ENCODE peak calls at places on chromosomes 5 and 9, in four cellular contexts. Z is choroid plexus epithelial cell, S is mucosa of descending colon, J is lower leg skin. B is an unnamed sample.

GRCh38 chr9:14910178-14910805 is at the start of gene FREM1:
- DNase-seq in Z (peak; percentile 27), S (no peak), J (peak; percentile 25), B (no peak)

GRCh38 chr5:175811594-175811993 is 59.8 kb upstream of the CPLX2 start:
- DNase-seq in Z (no peak), S (no peak), J (no peak), B (no peak)

GRCh38 chr9:38680827-38681226 is 39.1 kb downstream of the FAM240B start:
- DNase-seq in Z (no peak), S (no peak), J (no peak), B (no peak)

GRCh38 chr5:31476607-31477200 is 55.2 kb downstream of the DROSHA start:
- DNase-seq in Z (no peak), S (no peak), J (no peak), B (no peak)

GRCh38 chr5:110851357-110851756 is 112.5 kb downstream of the SLC25A46 start:
- DNase-seq in Z (peak; percentile 70), S (no peak), J (no peak), B (no peak)

GRCh38 chr9:99130069-99130468 is 25.2 kb downstream of the TGFBR1 start:
- DNase-seq in Z (no peak), S (no peak), J (no peak), B (no peak)

GRCh38 chr9:121559183-121559582 is 59.5 kb upstream of the GGTA1 start:
- DNase-seq in Z (peak; percentile 31), S (no peak), J (no peak), B (no peak)

GRCh38 chr9:2241875-2242741 is 227.0 kb downstream of the SMARCA2 start:
- DNase-seq in Z (peak; percentile 96), S (peak; percentile 83), J (peak; percentile 65), B (peak; percentile 89)

GRCh38 chr9:124800306-124801259 is 23.6 kb downstream of the OLFML2A start:
- DNase-seq in Z (peak; percentile 23), S (peak; percentile 36), J (peak; percentile 61), B (no peak)

GRCh38 chr9:4517274-4517673 is 27.0 kb downstream of the SLC1A1 start:
- DNase-seq in Z (peak; percentile 73), S (no peak), J (no peak), B (no peak)

GRCh38 chr9:72139233-72139632 is 10.0 kb upstream of the GDA start:
- DNase-seq in Z (no peak), S (no peak), J (no peak), B (no peak)

GRCh38 chr9:37622462-37622861 is 28.3 kb upstream of the FRMPD1 start:
- DNase-seq in Z (no peak), S (no peak), J (no peak), B (no peak)

GRCh38 chr9:114696814-114697544 is 15.0 kb upstream of the TEX48 start:
- DNase-seq in Z (peak; percentile 34), S (no peak), J (no peak), B (no peak)

GRCh38 chr5:308672-309271 is 12.7 kb upstream of the AHRR start:
- DNase-seq in Z (peak; percentile 73), S (no peak), J (no peak), B (no peak)

GRCh38 chr5:3428355-3428754 is 167.3 kb upstream of the IRX1 start:
- DNase-seq in Z (no peak), S (no peak), J (no peak), B (no peak)

GRCh38 chr5:109335114-109335513 is 74.7 kb downstream of the PJA2 start:
- DNase-seq in Z (no peak), S (no peak), J (no peak), B (no peak)

GRCh38 chr9:116842658-116843057 is 155.6 kb downstream of the TRIM32 start:
- DNase-seq in Z (no peak), S (no peak), J (no peak), B (no peak)

GRCh38 chr5:172640822-172641358 is at the start of gene NEURL1B:
- DNase-seq in Z (peak; percentile 35), S (peak; percentile 88), J (peak; percentile 40), B (peak; percentile 73)

GRCh38 chr5:134846641-134846960 is 833 bp downstream of the C5orf24 start:
- DNase-seq in Z (peak; percentile 32), S (no peak), J (no peak), B (no peak)

GRCh38 chr5:172573986-172574844 is 66.8 kb upstream of the NEURL1B start:
- DNase-seq in Z (no peak), S (no peak), J (no peak), B (peak; percentile 40)

GRCh38 chr9:38619556-38620447 is 594 bp downstream of the ANKRD18A start:
- DNase-seq in Z (no peak), S (peak; percentile 49), J (no peak), B (no peak)

GRCh38 chr5:157554180-157555030 is 21.2 kb downstream of the ADAM19 start:
- DNase-seq in Z (no peak), S (no peak), J (no peak), B (no peak)

GRCh38 chr5:50325237-50325832 is 115.8 kb downstream of the EMB start:
- DNase-seq in Z (peak; percentile 53), S (peak; percentile 2), J (no peak), B (no peak)

GRCh38 chr9:135797507-135798302 is 95.7 kb downstream of the KCNT1 start:
- DNase-seq in Z (peak; percentile 51), S (peak; percentile 34), J (no peak), B (no peak)

GRCh38 chr5:38253759-38254158 is 4.6 kb upstream of the EGFLAM start:
- DNase-seq in Z (no peak), S (no peak), J (no peak), B (no peak)

GRCh38 chr9:10104796-10105195 is 508.0 kb downstream of the PTPRD start:
- DNase-seq in Z (no peak), S (no peak), J (no peak), B (no peak)

GRCh38 chr5:116359575-116359974 is 215.0 kb downstream of the SEMA6A start:
- DNase-seq in Z (peak; percentile 31), S (no peak), J (no peak), B (no peak)

GRCh38 chr5:139788294-139788875 is 7.2 kb upstream of the PSD2 start:
- DNase-seq in Z (no peak), S (no peak), J (no peak), B (peak; percentile 88)

GRCh38 chr5:80408475-80408875 is 611 bp downstream of the ZFYVE16 start:
- DNase-seq in Z (peak; percentile 45), S (no peak), J (peak; percentile 25), B (peak; percentile 63)

GRCh38 chr9:68530618-68531017 is 10.1 kb downstream of the TMEM252 start:
- DNase-seq in Z (peak; percentile 86), S (peak; percentile 84), J (no peak), B (no peak)

GRCh38 chr5:132764671-132765070 is 12.4 kb downstream of the SEPTIN8 start:
- DNase-seq in Z (no peak), S (no peak), J (no peak), B (no peak)

GRCh38 chr9:134455951-134456739 is 129.9 kb downstream of the RXRA start:
- DNase-seq in Z (peak; percentile 97), S (peak; percentile 76), J (peak; percentile 82), B (no peak)

GRCh38 chr5:74766348-74766886 is 500 bp downstream of the GFM2 start:
- DNase-seq in Z (peak; percentile 82), S (peak; percentile 12), J (no peak), B (no peak)

GRCh38 chr5:94080390-94080789 is 339.0 kb upstream of the POU5F2 start:
- DNase-seq in Z (no peak), S (no peak), J (no peak), B (no peak)

GRCh38 chr9:93123561-93124283 is 10.3 kb downstream of the NINJ1 start:
- DNase-seq in Z (no peak), S (no peak), J (no peak), B (no peak)

GRCh38 chr9:13550519-13550918 is 271.0 kb upstream of the MPDZ start:
- DNase-seq in Z (no peak), S (no peak), J (no peak), B (no peak)

GRCh38 chr5:36357391-36357790 is 55.7 kb upstream of the RANBP3L start:
- DNase-seq in Z (peak; percentile 93), S (no peak), J (no peak), B (no peak)

GRCh38 chr9:83435301-83435700 is 102.9 kb downstream of the FRMD3 start:
- DNase-seq in Z (no peak), S (no peak), J (no peak), B (no peak)

DNA sequence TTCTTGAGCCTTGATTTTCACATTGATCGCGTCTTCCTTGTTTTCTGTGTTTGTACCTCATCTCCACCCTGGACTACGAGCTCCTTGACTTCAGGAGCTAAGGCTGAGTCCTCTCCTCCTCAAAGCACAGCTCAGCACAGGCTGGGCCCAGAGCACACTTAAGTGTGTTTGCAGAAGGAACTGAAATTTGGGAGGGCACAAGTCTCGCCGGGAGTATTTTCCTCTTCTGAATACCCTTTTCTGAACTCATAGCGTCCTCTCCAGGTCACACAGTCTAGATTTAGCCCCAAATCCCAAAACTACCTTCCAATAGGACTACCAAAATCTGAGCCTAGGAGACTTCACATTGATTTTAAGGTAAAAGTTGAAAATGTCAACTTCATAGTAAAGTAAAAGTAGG is 41.6 kb downstream of the TSTD2 start:
- DNase-seq in Z (no peak), S (no peak), J (no peak), B (no peak)
- TF ChIP-seq CTCF in Z (no peak), S (no peak), J (no peak), B (no peak)

GRCh38 chr5:178074266-178074952 is 38.9 kb upstream of the N4BP3 start:
- DNase-seq in Z (peak; percentile 18), S (no peak), J (no peak), B (no peak)
- TF ChIP-seq CTCF in Z (peak; percentile 30), S (no peak), J (no peak), B (no peak)

DNA sequence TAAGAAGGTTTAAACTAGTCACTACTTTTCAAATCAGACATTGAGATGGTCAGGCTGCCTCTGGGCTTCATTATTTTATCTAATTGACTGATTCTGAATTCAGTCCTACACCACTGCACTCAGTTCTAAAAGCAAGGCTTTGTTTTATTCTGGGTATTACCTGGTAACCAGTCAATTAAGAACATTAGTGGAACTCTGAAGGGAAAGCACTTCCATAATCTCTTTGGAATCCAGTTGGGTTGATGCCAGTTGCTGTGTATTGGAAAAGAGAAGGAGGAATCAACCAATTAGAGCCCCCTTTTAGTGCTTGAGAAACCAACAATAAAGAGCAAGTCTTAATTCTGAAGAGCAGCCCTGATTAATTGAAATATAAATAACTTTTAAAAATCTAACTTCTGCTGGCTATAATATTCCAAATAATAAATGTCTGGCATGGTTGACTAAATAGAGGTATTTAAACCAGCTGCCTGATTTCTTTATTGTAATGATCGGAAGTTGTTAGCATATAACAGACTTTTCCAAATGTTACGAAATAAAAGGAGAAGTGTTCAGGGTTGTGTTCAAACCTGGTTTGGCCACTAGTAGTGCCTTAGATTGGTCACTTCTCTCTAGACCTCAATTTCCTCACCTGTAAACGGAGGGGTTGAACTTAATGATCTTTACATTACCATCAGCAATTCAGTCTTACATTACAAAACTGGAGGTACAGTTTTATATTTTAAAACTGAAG is 32.0 kb downstream of the CPEB4 start:
- DNase-seq in Z (peak; percentile 35), S (no peak), J (no peak), B (no peak)
- TF ChIP-seq CTCF in Z (no peak), S (no peak), J (no peak), B (no peak)

DNA sequence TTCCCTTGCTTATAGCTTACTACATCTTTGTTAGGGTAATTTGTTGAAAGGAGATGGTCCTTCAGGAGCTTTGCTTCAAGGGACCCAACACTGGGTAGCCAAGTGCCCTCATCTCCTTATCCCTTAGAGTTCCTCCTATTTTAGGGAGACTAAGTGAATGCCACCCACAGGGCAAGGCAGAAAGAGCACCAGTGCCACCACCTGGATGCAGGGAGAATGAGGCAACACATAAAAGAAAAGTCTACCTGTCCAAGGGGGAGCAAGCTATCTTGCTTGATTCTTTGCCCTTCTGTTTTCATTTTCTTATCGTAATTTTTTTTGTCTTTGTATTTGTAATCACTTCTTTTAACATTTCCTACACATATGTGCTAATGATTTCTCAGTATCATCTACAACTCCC is 205.5 kb downstream of the NPR3 start:
- DNase-seq in Z (peak; percentile 67), S (peak; percentile 17), J (no peak), B (no peak)
- TF ChIP-seq CTCF in Z (peak; percentile 79), S (no peak), J (no peak), B (no peak)